ENCODE peak calls at places on chromosomes 11 and 22, in eight cellular contexts. One of them, this sample, is unnamed.

GRCh38 chr11:46210133-46210636 is 67.3 kb upstream of the CREB3L1 start:
- DNase-seq in lower leg skin: no peak
- DNase-seq in GM12878: peak
- DNase-seq in GM06990: no peak
- DNase-seq in AG04449: peak
- DNase-seq in GM13977: peak
- DNase-seq in PC-9: peak
- DNase-seq in IMR-90: peak
- DNase-seq in this sample: peak

GRCh38 chr11:68928108-68928429 is 24.4 kb downstream of the IGHMBP2 start:
- DNase-seq in GM12878: no peak
- DNase-seq in PC-9: no peak
- DNase-seq in lower leg skin: no peak
- DNase-seq in IMR-90: no peak
- DNase-seq in GM13977: no peak
- DNase-seq in AG04449: no peak
- DNase-seq in GM06990: no peak
- DNase-seq in this sample: no peak

GRCh38 chr11:68480855-68481510 is 20.4 kb downstream of the PPP6R3 start:
- DNase-seq in AG04449: no peak
- DNase-seq in GM06990: no peak
- DNase-seq in lower leg skin: no peak
- DNase-seq in IMR-90: no peak
- DNase-seq in PC-9: no peak
- DNase-seq in GM13977: no peak
- DNase-seq in GM12878: no peak
- DNase-seq in this sample: no peak

GRCh38 chr22:25357606-25358420 is 138.4 kb downstream of the CRYBB2 start:
- DNase-seq in lower leg skin: no peak
- DNase-seq in GM12878: no peak
- DNase-seq in GM06990: no peak
- DNase-seq in AG04449: no peak
- DNase-seq in PC-9: no peak
- DNase-seq in IMR-90: no peak
- DNase-seq in GM13977: no peak
- DNase-seq in this sample: no peak

GRCh38 chr11:125086633-125087296 is 23.7 kb downstream of the SLC37A2 start:
- DNase-seq in IMR-90: no peak
- DNase-seq in lower leg skin: no peak
- DNase-seq in PC-9: no peak
- DNase-seq in GM06990: no peak
- DNase-seq in AG04449: no peak
- DNase-seq in GM13977: no peak
- DNase-seq in GM12878: no peak
- DNase-seq in this sample: no peak

GRCh38 chr11:33703771-33704170 is 3.1 kb upstream of the C11orf91 start:
- DNase-seq in AG04449: no peak
- DNase-seq in GM12878: no peak
- DNase-seq in GM13977: no peak
- DNase-seq in lower leg skin: no peak
- DNase-seq in IMR-90: peak
- DNase-seq in PC-9: peak
- DNase-seq in GM06990: no peak
- DNase-seq in this sample: no peak

GRCh38 chr11:67303989-67304411 is 670 bp downstream of the SSH3 start:
- DNase-seq in PC-9: peak
- DNase-seq in GM13977: no peak
- DNase-seq in lower leg skin: no peak
- DNase-seq in GM06990: no peak
- DNase-seq in GM12878: no peak
- DNase-seq in IMR-90: no peak
- DNase-seq in AG04449: no peak
- DNase-seq in this sample: no peak

GRCh38 chr22:44364750-44365118 is 52.0 kb upstream of the SHISAL1 start:
- DNase-seq in AG04449: no peak
- DNase-seq in GM06990: no peak
- DNase-seq in PC-9: no peak
- DNase-seq in GM13977: no peak
- DNase-seq in GM12878: no peak
- DNase-seq in lower leg skin: no peak
- DNase-seq in IMR-90: no peak
- DNase-seq in this sample: no peak

GRCh38 chr22:42697542-42698013 is 23.1 kb downstream of the A4GALT start:
- DNase-seq in GM06990: no peak
- DNase-seq in lower leg skin: peak
- DNase-seq in IMR-90: peak
- DNase-seq in PC-9: peak
- DNase-seq in GM13977: no peak
- DNase-seq in GM12878: no peak
- DNase-seq in AG04449: no peak
- DNase-seq in this sample: no peak

GRCh38 chr11:12224537-12224893 is 114.1 kb downstream of the MICAL2 start:
- DNase-seq in IMR-90: peak
- DNase-seq in AG04449: no peak
- DNase-seq in GM06990: peak
- DNase-seq in PC-9: peak
- DNase-seq in GM13977: peak
- DNase-seq in lower leg skin: peak
- DNase-seq in GM12878: peak
- DNase-seq in this sample: peak

GRCh38 chr11:62708423-62709261 is 1.2 kb downstream of the GNG3 start:
- DNase-seq in PC-9: peak
- DNase-seq in GM06990: no peak
- DNase-seq in GM13977: no peak
- DNase-seq in IMR-90: no peak
- DNase-seq in AG04449: no peak
- DNase-seq in GM12878: no peak
- DNase-seq in lower leg skin: peak
- DNase-seq in this sample: no peak

GRCh38 chr11:107682182-107682971 is 29.5 kb downstream of the SLN start:
- DNase-seq in IMR-90: no peak
- DNase-seq in lower leg skin: peak
- DNase-seq in GM13977: no peak
- DNase-seq in GM12878: no peak
- DNase-seq in GM06990: no peak
- DNase-seq in AG04449: no peak
- DNase-seq in PC-9: no peak
- DNase-seq in this sample: no peak

GRCh38 chr11:65436412-65437032 is 13.9 kb downstream of the NEAT1 start:
- DNase-seq in PC-9: no peak
- DNase-seq in GM13977: no peak
- DNase-seq in GM12878: no peak
- DNase-seq in GM06990: no peak
- DNase-seq in AG04449: no peak
- DNase-seq in IMR-90: peak
- DNase-seq in lower leg skin: no peak
- DNase-seq in this sample: no peak

GRCh38 chr22:20531404-20532181 is 24.2 kb downstream of the MED15 start:
- DNase-seq in AG04449: no peak
- DNase-seq in PC-9: peak
- DNase-seq in lower leg skin: no peak
- DNase-seq in GM12878: no peak
- DNase-seq in GM13977: no peak
- DNase-seq in IMR-90: peak
- DNase-seq in GM06990: no peak
- DNase-seq in this sample: no peak

GRCh38 chr22:24728790-24729637 is 45.5 kb downstream of the PIWIL3 start:
- DNase-seq in AG04449: no peak
- DNase-seq in IMR-90: peak
- DNase-seq in lower leg skin: peak
- DNase-seq in PC-9: no peak
- DNase-seq in GM13977: no peak
- DNase-seq in GM06990: no peak
- DNase-seq in GM12878: no peak
- DNase-seq in this sample: no peak

GRCh38 chr11:46308632-46309419 is 31.4 kb downstream of the CREB3L1 start:
- DNase-seq in GM13977: peak
- DNase-seq in lower leg skin: peak
- DNase-seq in IMR-90: peak
- DNase-seq in AG04449: no peak
- DNase-seq in GM12878: no peak
- DNase-seq in PC-9: peak
- DNase-seq in GM06990: peak
- DNase-seq in this sample: peak

GRCh38 chr22:23762866-23763578 is at the start of gene C22orf15:
- DNase-seq in AG04449: no peak
- DNase-seq in GM13977: no peak
- DNase-seq in lower leg skin: no peak
- DNase-seq in PC-9: no peak
- DNase-seq in GM12878: no peak
- DNase-seq in GM06990: no peak
- DNase-seq in IMR-90: peak
- DNase-seq in this sample: no peak

GRCh38 chr11:45798793-45799441 is 6.0 kb upstream of the SLC35C1 start:
- DNase-seq in GM12878: no peak
- DNase-seq in GM13977: no peak
- DNase-seq in GM06990: no peak
- DNase-seq in AG04449: no peak
- DNase-seq in PC-9: no peak
- DNase-seq in IMR-90: peak
- DNase-seq in lower leg skin: no peak
- DNase-seq in this sample: peak

GRCh38 chr22:19622061-19622441 is 92.3 kb upstream of the SEPTIN5 start:
- DNase-seq in AG04449: no peak
- DNase-seq in GM12878: peak
- DNase-seq in IMR-90: no peak
- DNase-seq in lower leg skin: no peak
- DNase-seq in GM06990: peak
- DNase-seq in PC-9: no peak
- DNase-seq in GM13977: peak
- DNase-seq in this sample: peak

GRCh38 chr11:18696638-18697225 is 1.8 kb upstream of the TMEM86A start:
- DNase-seq in IMR-90: peak
- DNase-seq in PC-9: no peak
- DNase-seq in GM12878: no peak
- DNase-seq in lower leg skin: no peak
- DNase-seq in AG04449: peak
- DNase-seq in GM06990: no peak
- DNase-seq in GM13977: no peak
- DNase-seq in this sample: no peak

GRCh38 chr22:49377306-49377705 is 450.4 kb downstream of the BRD1 start:
- DNase-seq in PC-9: no peak
- DNase-seq in GM13977: no peak
- DNase-seq in lower leg skin: peak
- DNase-seq in IMR-90: no peak
- DNase-seq in GM06990: no peak
- DNase-seq in AG04449: no peak
- DNase-seq in GM12878: no peak
- DNase-seq in this sample: no peak

GRCh38 chr22:44256085-44256484 is 56.7 kb downstream of the SHISAL1 start:
- DNase-seq in GM06990: no peak
- DNase-seq in lower leg skin: no peak
- DNase-seq in IMR-90: no peak
- DNase-seq in PC-9: no peak
- DNase-seq in GM13977: no peak
- DNase-seq in GM12878: no peak
- DNase-seq in AG04449: no peak
- DNase-seq in this sample: no peak

GRCh38 chr11:103862827-103863213 is 173.6 kb upstream of the DDI1 start:
- DNase-seq in GM06990: no peak
- DNase-seq in AG04449: no peak
- DNase-seq in GM12878: no peak
- DNase-seq in IMR-90: no peak
- DNase-seq in PC-9: no peak
- DNase-seq in lower leg skin: no peak
- DNase-seq in GM13977: no peak
- DNase-seq in this sample: no peak
- TF ChIP-seq CTCF in GM06990: no peak
- TF ChIP-seq CTCF in AG04449: no peak
- TF ChIP-seq CTCF in GM12878: no peak
- TF ChIP-seq CTCF in IMR-90: no peak
- TF ChIP-seq CTCF in PC-9: no peak
- TF ChIP-seq CTCF in lower leg skin: no peak
- TF ChIP-seq CTCF in GM13977: no peak
- TF ChIP-seq CTCF in this sample: no peak

DNA sequence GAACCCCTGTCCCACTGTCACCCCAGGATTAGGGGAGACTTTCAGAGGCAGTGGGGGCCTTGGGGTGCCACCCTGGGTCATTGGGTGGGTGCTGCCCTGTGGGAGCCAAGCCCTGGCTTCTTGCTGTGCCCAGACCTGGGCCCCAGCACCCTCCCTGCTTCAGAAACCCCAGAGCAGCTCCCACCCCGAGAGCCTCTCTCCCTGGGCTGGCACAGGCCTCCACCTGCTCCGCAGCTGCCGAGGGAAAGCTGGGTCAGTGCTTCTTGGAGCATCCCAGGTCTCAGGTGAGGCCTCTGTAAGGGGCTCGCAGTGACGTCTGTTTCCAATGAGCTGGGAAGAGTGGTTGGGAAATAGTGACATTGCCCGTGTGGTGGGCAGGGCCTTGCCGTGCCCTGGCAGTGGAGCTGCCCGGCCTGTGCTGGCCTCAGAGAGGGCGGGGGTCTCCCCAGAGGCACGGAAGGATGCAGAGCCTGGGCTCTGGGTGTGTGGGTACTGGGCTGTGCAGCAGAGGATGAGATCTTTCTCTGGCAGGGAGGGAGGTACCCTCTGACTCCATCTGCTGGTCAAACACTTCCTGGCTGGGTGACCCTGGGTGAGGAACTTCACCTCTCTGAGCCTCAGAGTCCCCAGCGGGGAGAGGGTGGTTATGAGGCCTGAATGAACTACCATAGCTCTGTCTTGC is 23.0 kb downstream of the C22orf23 start:
- DNase-seq in lower leg skin: no peak
- DNase-seq in GM13977: no peak
- DNase-seq in GM12878: no peak
- DNase-seq in GM06990: no peak
- DNase-seq in AG04449: no peak
- DNase-seq in IMR-90: peak
- DNase-seq in PC-9: no peak
- DNase-seq in this sample: peak
- TF ChIP-seq CTCF in lower leg skin: no peak
- TF ChIP-seq CTCF in GM13977: peak
- TF ChIP-seq CTCF in GM12878: peak
- TF ChIP-seq CTCF in GM06990: peak
- TF ChIP-seq CTCF in AG04449: peak
- TF ChIP-seq CTCF in IMR-90: peak
- TF ChIP-seq CTCF in PC-9: peak
- TF ChIP-seq CTCF in this sample: peak

GRCh38 chr11:41309716-41310115 is 149.7 kb downstream of the LRRC4C start:
- DNase-seq in GM13977: no peak
- DNase-seq in AG04449: no peak
- DNase-seq in IMR-90: no peak
- DNase-seq in GM12878: no peak
- DNase-seq in lower leg skin: no peak
- DNase-seq in GM06990: no peak
- DNase-seq in PC-9: no peak
- DNase-seq in this sample: no peak
- TF ChIP-seq CTCF in GM13977: peak
- TF ChIP-seq CTCF in AG04449: no peak
- TF ChIP-seq CTCF in IMR-90: no peak
- TF ChIP-seq CTCF in GM12878: peak
- TF ChIP-seq CTCF in lower leg skin: no peak
- TF ChIP-seq CTCF in GM06990: peak
- TF ChIP-seq CTCF in PC-9: peak
- TF ChIP-seq CTCF in this sample: no peak

GRCh38 chr11:127471662-127472061 is 471.1 kb upstream of the KIRREL3 start:
- DNase-seq in AG04449: no peak
- DNase-seq in GM06990: no peak
- DNase-seq in IMR-90: no peak
- DNase-seq in GM12878: no peak
- DNase-seq in PC-9: no peak
- DNase-seq in lower leg skin: no peak
- DNase-seq in GM13977: no peak
- DNase-seq in this sample: no peak

GRCh38 chr11:127474735-127475134 is 474.2 kb upstream of the KIRREL3 start:
- DNase-seq in GM06990: no peak
- DNase-seq in IMR-90: no peak
- DNase-seq in AG04449: no peak
- DNase-seq in lower leg skin: no peak
- DNase-seq in GM12878: no peak
- DNase-seq in PC-9: no peak
- DNase-seq in GM13977: no peak
- DNase-seq in this sample: no peak

GRCh38 chr11:127470485-127470884 is 469.9 kb upstream of the KIRREL3 start:
- DNase-seq in AG04449: no peak
- DNase-seq in GM06990: no peak
- DNase-seq in PC-9: peak
- DNase-seq in GM12878: no peak
- DNase-seq in lower leg skin: no peak
- DNase-seq in IMR-90: no peak
- DNase-seq in GM13977: no peak
- DNase-seq in this sample: peak
- TF ChIP-seq CTCF in AG04449: peak
- TF ChIP-seq CTCF in GM06990: peak
- TF ChIP-seq CTCF in PC-9: peak
- TF ChIP-seq CTCF in GM12878: peak
- TF ChIP-seq CTCF in lower leg skin: no peak
- TF ChIP-seq CTCF in IMR-90: peak
- TF ChIP-seq CTCF in GM13977: peak
- TF ChIP-seq CTCF in this sample: no peak